ENCODE peak calls at places on chromosomes 12 and 14, in eight cellular contexts. L is colonic mucosa; X is activated CD4-positive, alpha-beta memory T cell treated with anti-CD3 and anti-CD28 coated beads for 36 hours; O is HFFc6; D is GM12864; N is midbrain; K is T-helper 22 cell; W is upper lobe of right lung. G is an unnamed sample.

GRCh38 chr14:75522224-75522764 is at the start of gene BATF:
- DNase-seq in W (peak), D (peak), O (no peak), X (peak), L (peak), N (no peak), K (peak), G (no peak)

GRCh38 chr12:100668939-100669536 is 95.6 kb downstream of the GAS2L3 start:
- DNase-seq in D (peak), N (peak), X (peak), W (peak), K (no peak), O (peak), L (peak), G (peak)

GRCh38 chr12:109671482-109671881 is 42.1 kb upstream of the FAM222A start:
- DNase-seq in D (no peak), N (no peak), O (no peak), K (no peak), L (no peak), W (no peak), X (no peak), G (no peak)

GRCh38 chr12:65707051-65707450 is 117.2 kb upstream of the HMGA2 start:
- DNase-seq in L (no peak), K (no peak), W (no peak), N (no peak), O (no peak), X (no peak), D (no peak), G (no peak)

GRCh38 chr14:33414041-33414440 is 475.4 kb downstream of the NPAS3 start:
- DNase-seq in N (no peak), W (no peak), K (no peak), O (no peak), D (no peak), X (no peak), L (no peak), G (no peak)

GRCh38 chr14:100554082-100554677 is 33.0 kb downstream of the BEGAIN start:
- DNase-seq in O (no peak), L (peak), N (no peak), D (no peak), W (peak), X (peak), K (no peak), G (peak)

GRCh38 chr12:55797068-55797467 is 20.5 kb downstream of the SARNP start:
- DNase-seq in X (no peak), D (no peak), K (no peak), L (no peak), W (no peak), O (peak), N (peak), G (peak)

GRCh38 chr14:102182190-102182589 is 42.5 kb downstream of the WDR20 start:
- DNase-seq in L (no peak), N (peak), X (no peak), W (no peak), D (no peak), K (no peak), O (peak), G (no peak)

GRCh38 chr12:132444957-132445883 is 44.7 kb upstream of the FBRSL1 start:
- DNase-seq in W (no peak), K (peak), D (peak), L (peak), X (peak), N (no peak), O (no peak), G (no peak)

GRCh38 chr12:25186788-25187397 is 8.1 kb downstream of the DNAI7 start:
- DNase-seq in N (no peak), L (no peak), W (no peak), X (no peak), K (no peak), D (no peak), O (no peak), G (no peak)

GRCh38 chr12:6213969-6214368 is 13.8 kb downstream of the CD9 start:
- DNase-seq in N (no peak), D (no peak), O (no peak), X (no peak), W (no peak), K (no peak), L (no peak), G (no peak)